ENCODE peak calls at places on chromosomes 6 and 20, in seven cellular contexts. W is fibroblast of mammary gland, P is K562, O is AG09309, B is cardiac fibroblast, M is body of pancreas, N is aorta. Z is an unnamed sample.

GRCh38 chr6:75403563-75403962 is 90.0 kb downstream of the FILIP1 start:
- DNase-seq in W (no peak), P (no peak), O (no peak), B (no peak), M (no peak), N (no peak), Z (no peak)

GRCh38 chr6:163935158-163935762 is 520.7 kb downstream of the QKI start:
- DNase-seq in W (no peak), P (no peak), O (no peak), B (no peak), M (no peak), N (no peak), Z (peak)

GRCh38 chr20:22620342-22620741 is 36.0 kb upstream of the FOXA2 start:
- DNase-seq in W (no peak), P (no peak), O (no peak), B (no peak), M (no peak), N (no peak), Z (no peak)

GRCh38 chr6:106446983-106447382 is 86.5 kb downstream of the CRYBG1 start:
- DNase-seq in W (no peak), P (no peak), O (no peak), B (no peak), M (no peak), N (no peak), Z (no peak)

GRCh38 chr6:100342830-100343229 is 121.9 kb downstream of the SIM1 start:
- DNase-seq in W (no peak), P (no peak), O (no peak), B (peak), M (no peak), N (no peak), Z (peak)

GRCh38 chr20:61523145-61523544 is 271.1 kb downstream of the CDH4 start:
- DNase-seq in W (no peak), P (no peak), O (no peak), B (no peak), M (no peak), N (peak), Z (no peak)

GRCh38 chr6:90231798-90232197 is 64.8 kb downstream of the BACH2 start:
- DNase-seq in W (no peak), P (no peak), O (no peak), B (no peak), M (no peak), N (no peak), Z (no peak)

GRCh38 chr6:44494011-44494501 is 106.5 kb downstream of the CDC5L start:
- DNase-seq in W (peak), P (peak), O (peak), B (peak), M (no peak), N (no peak), Z (peak)

GRCh38 chr20:36352843-36353553 is 46.9 kb downstream of the DLGAP4 start:
- DNase-seq in W (no peak), P (no peak), O (no peak), B (no peak), M (no peak), N (no peak), Z (no peak)

GRCh38 chr20:46695888-46696287 is 6.6 kb upstream of the TP53RK start:
- DNase-seq in W (no peak), P (no peak), O (peak), B (peak), M (no peak), N (no peak), Z (no peak)

GRCh38 chr6:116144590-116144989 is 18.7 kb upstream of the COL10A1 start:
- DNase-seq in W (peak), P (peak), O (peak), B (peak), M (no peak), N (no peak), Z (no peak)

GRCh38 chr6:70956451-70957283 is at the start of gene B3GAT2:
- DNase-seq in W (peak), P (no peak), O (no peak), B (peak), M (peak), N (peak), Z (peak)

GRCh38 chr6:149861603-149862423 is 2.3 kb downstream of the LRP11 start:
- DNase-seq in W (no peak), P (no peak), O (no peak), B (no peak), M (no peak), N (no peak), Z (peak)

GRCh38 chr6:50851269-50851847 is 32.7 kb downstream of the TFAP2B start:
- DNase-seq in W (no peak), P (no peak), O (no peak), B (no peak), M (no peak), N (no peak), Z (no peak)

GRCh38 chr6:30990422-30991086 is 7.0 kb downstream of the MUC21 start:
- DNase-seq in W (no peak), P (no peak), O (no peak), B (no peak), M (no peak), N (no peak), Z (no peak)

GRCh38 chr6:558089-558488 is 98.8 kb downstream of the HUS1B start:
- DNase-seq in W (peak), P (no peak), O (no peak), B (peak), M (no peak), N (no peak), Z (no peak)

GRCh38 chr20:32052792-32053362 is 835 bp downstream of the HCK start:
- DNase-seq in W (no peak), P (no peak), O (no peak), B (no peak), M (no peak), N (peak), Z (no peak)

GRCh38 chr20:63657260-63657936 is 714 bp upstream of the RTEL1 start:
- DNase-seq in W (peak), P (peak), O (no peak), B (peak), M (no peak), N (no peak), Z (no peak)

GRCh38 chr6:158321960-158322359 is 9.7 kb downstream of the TULP4 start:
- DNase-seq in W (peak), P (no peak), O (peak), B (peak), M (no peak), N (no peak), Z (peak)

GRCh38 chr20:40606660-40607059 is 82.4 kb downstream of the MAFB start:
- DNase-seq in W (no peak), P (no peak), O (no peak), B (no peak), M (no peak), N (no peak), Z (no peak)

GRCh38 chr6:84762220-84762940 is 2.0 kb downstream of the TBX18 start:
- DNase-seq in W (peak), P (peak), O (no peak), B (peak), M (no peak), N (peak), Z (peak)

GRCh38 chr6:84766118-84766683 is 1.8 kb upstream of the TBX18 start:
- DNase-seq in W (no peak), P (no peak), O (no peak), B (no peak), M (no peak), N (no peak), Z (no peak)

GRCh38 chr6:84762941-84763396 is 1.4 kb downstream of the TBX18 start:
- DNase-seq in W (no peak), P (no peak), O (no peak), B (no peak), M (no peak), N (peak), Z (peak)

GRCh38 chr6:84764332-84765049 is at the start of gene TBX18:
- DNase-seq in W (peak), P (peak), O (peak), B (peak), M (peak), N (peak), Z (peak)

DNA sequence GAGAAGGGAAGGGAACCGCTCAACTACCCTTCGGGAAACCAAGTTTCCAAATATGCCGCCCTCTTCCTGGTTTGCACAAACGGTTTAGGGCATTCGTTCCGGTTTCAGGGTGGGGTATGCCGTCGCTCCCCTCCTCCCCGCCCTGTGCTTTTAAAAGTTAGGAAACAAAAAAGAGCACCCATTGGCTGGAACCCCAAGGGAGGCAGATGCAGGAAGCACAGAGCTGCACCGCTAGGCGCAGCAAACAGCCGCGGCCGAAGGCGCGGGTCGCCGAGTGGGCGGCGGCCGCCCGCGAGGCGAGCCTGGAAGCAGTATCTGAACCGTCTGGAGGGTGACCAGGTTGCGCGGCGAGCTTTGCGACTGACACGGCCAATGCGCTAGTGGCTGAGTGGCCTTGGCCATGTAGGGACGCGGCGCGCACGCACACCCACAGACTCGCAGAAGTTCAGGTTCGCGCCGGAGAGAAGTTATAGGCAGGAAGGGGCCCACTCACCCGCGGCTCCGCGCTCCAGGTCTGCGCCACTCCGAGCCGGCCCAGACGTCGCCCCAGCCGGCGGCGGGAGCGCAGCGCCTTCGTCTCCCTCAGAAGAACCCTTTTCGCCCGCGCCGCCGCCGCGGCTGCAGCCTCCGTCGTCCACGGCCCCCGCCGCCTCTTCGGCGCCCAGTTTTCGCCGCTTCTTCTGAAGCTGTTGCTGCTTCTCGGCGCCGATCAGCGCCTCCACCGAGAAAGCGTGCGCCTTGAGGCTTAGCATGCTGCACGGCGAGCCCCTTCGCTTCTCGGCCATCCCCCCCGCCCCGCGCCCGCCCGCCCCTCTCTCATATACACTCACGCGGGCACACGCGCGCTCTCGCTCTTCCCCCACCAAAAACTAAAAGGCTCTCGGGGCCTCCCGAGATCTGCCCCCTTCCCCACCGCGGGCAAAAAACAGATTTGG is 734 bp downstream of the TBX18 start:
- DNase-seq in W (peak), P (peak), O (peak), B (peak), M (peak), N (peak), Z (peak)
- H3K4me3 ChIP-seq in W (peak), P (peak), O (peak), B (peak), M (no peak), N (peak), Z (peak)

GRCh38 chr6:56851541-56852248 is 103.2 kb upstream of the BEND6 start:
- DNase-seq in W (peak), P (peak), O (peak), B (peak), M (peak), N (no peak), Z (peak)

GRCh38 chr6:56851104-56851503 is 103.8 kb upstream of the BEND6 start:
- DNase-seq in W (peak), P (no peak), O (no peak), B (peak), M (no peak), N (no peak), Z (peak)

GRCh38 chr6:56852611-56853010 is 102.3 kb upstream of the BEND6 start:
- DNase-seq in W (no peak), P (no peak), O (no peak), B (no peak), M (no peak), N (no peak), Z (no peak)

GRCh38 chr6:56853541-56853940 is 101.4 kb upstream of the BEND6 start:
- DNase-seq in W (no peak), P (no peak), O (no peak), B (no peak), M (no peak), N (no peak), Z (no peak)

GRCh38 chr6:56852249-56852606 is 102.7 kb upstream of the BEND6 start:
- DNase-seq in W (no peak), P (no peak), O (no peak), B (no peak), M (no peak), N (no peak), Z (no peak)
- H3K4me3 ChIP-seq in W (peak), P (no peak), O (no peak), B (peak), M (no peak), N (no peak), Z (peak)

GRCh38 chr20:48382304-48382703 is 445.5 kb downstream of the PREX1 start:
- DNase-seq in W (no peak), P (no peak), O (no peak), B (no peak), M (no peak), N (no peak), Z (no peak)
- H3K4me3 ChIP-seq in W (no peak), P (no peak), O (no peak), B (no peak), M (no peak), N (no peak), Z (no peak)

DNA sequence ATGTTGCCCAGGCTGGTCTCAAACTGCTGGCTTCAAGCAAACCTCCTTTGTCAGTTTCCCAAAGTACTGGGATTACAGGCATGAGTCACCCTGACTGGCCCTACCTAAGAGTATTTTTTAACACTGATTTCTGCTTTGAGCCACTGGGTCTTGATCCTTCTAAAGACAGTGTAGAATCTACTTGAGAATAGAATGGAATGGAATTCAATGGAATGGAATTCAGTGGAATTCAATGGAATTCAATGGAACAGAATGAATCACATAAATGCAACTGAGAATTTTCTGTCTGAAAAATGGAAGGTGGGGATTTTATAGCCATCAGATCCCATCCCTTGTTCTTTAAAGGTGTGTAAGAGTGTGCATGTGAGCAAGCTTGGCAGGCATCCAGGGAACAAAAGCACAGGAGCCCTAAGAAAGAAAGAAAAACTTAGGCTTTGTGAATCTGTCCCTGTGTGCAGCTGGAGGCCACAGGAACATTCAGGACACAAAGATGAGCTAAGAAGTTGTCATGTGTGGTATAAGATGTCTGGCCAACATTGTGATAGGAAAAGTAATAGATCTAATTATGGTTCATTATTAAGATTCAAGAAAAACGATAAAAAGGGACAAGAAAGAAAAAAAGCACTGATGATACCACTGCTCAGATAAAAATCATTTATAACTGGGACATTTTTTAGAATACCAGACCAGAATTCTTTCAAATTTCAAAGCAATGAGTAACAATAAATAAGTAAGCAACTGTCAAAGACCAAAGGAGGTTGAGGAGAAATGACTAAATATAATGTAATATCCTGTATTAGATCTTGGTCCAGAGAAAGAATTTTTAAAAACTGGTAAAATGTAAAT is 681.0 kb upstream of the GJE1 start:
- DNase-seq in W (peak), P (no peak), O (peak), B (peak), M (no peak), N (no peak), Z (peak)
- H3K4me3 ChIP-seq in W (no peak), P (no peak), O (no peak), B (no peak), M (no peak), N (no peak), Z (no peak)

GRCh38 chr20:3808544-3808943 is 11.8 kb upstream of the AP5S1 start:
- DNase-seq in W (no peak), P (no peak), O (no peak), B (no peak), M (no peak), N (no peak), Z (no peak)
- H3K4me3 ChIP-seq in W (no peak), P (no peak), O (no peak), B (no peak), M (no peak), N (no peak), Z (no peak)

Z was measured in endothelial cell of umbilical vein.